ENCODE peak calls at places on chromosome 5, in six cellular contexts. Q is NCI-H1417, U is HT-29, N is A549, S is left lung, P is SHP77 treated with DMSO at 0.1 percent for 48 hours. G is an unnamed sample.

GRCh38 chr5:140855772-140856674 is at the start of gene PCDHA10:
- DNase-seq in N (peak; percentile 18), P (peak; percentile 16), U (peak; percentile 43), S (no peak), Q (no peak), G (no peak)

GRCh38 chr5:178331491-178331981 is 98.9 kb upstream of the PHYKPL start:
- DNase-seq in P (no peak), Q (no peak), S (no peak), N (no peak), U (peak; percentile 10), G (no peak)

GRCh38 chr5:144596517-144596916 is 425.8 kb downstream of the KCTD16 start:
- DNase-seq in N (no peak), Q (no peak), S (no peak), P (no peak), U (no peak), G (no peak)

GRCh38 chr5:148666353-148666752 is 12.0 kb upstream of the HTR4 start:
- DNase-seq in P (no peak), U (no peak), N (no peak), S (no peak), Q (no peak), G (no peak)

GRCh38 chr5:143721960-143722359 is 90.0 kb upstream of the HMHB1 start:
- DNase-seq in S (no peak), N (no peak), P (peak; percentile 60), Q (no peak), U (no peak), G (no peak)

GRCh38 chr5:174706997-174707548 is 17.3 kb upstream of the MSX2 start:
- DNase-seq in N (no peak), P (no peak), Q (no peak), U (no peak), S (no peak), G (no peak)

GRCh38 chr5:150302301-150303069 is at the start of gene ARSI:
- DNase-seq in N (peak; percentile 62), S (peak; percentile 59), U (no peak), P (no peak), Q (no peak), G (peak; percentile 52)

GRCh38 chr5:119926301-119926700 is 296.9 kb downstream of the FAM170A start:
- DNase-seq in S (no peak), P (no peak), N (no peak), Q (no peak), U (no peak), G (no peak)

GRCh38 chr5:144944936-144945335 is 774.3 kb downstream of the KCTD16 start:
- DNase-seq in N (no peak), P (no peak), Q (no peak), S (no peak), U (no peak), G (no peak)

GRCh38 chr5:175718401-175719108 is 60.7 kb downstream of the HRH2 start:
- DNase-seq in P (no peak), U (peak; percentile 49), S (no peak), Q (peak; percentile 5), N (peak; percentile 42), G (peak; percentile 56)

GRCh38 chr5:157540707-157541451 is 34.7 kb downstream of the ADAM19 start:
- DNase-seq in U (no peak), Q (no peak), P (no peak), S (peak; percentile 49), N (no peak), G (no peak)

GRCh38 chr5:151123897-151124751 is 33.5 kb downstream of the ANXA6 start:
- DNase-seq in U (peak; percentile 54), P (no peak), S (no peak), Q (peak; percentile 30), N (peak; percentile 13), G (peak; percentile 83)

GRCh38 chr5:75235711-75236110 is 967 bp downstream of the ANKRD31 start:
- DNase-seq in N (no peak), P (peak; percentile 8), Q (no peak), S (no peak), U (no peak), G (no peak)

GRCh38 chr5:16815432-16815831 is 120.7 kb downstream of the MYO10 start:
- DNase-seq in Q (no peak), N (peak; percentile 35), P (no peak), S (no peak), U (no peak), G (peak; percentile 17)

GRCh38 chr5:42992035-42992570 is 48.0 kb downstream of the ANXA2R start:
- DNase-seq in N (peak; percentile 87), Q (peak; percentile 89), S (peak; percentile 88), U (peak; percentile 98), P (peak; percentile 96), G (peak; percentile 71)

GRCh38 chr5:5298068-5298633 is 124.3 kb upstream of the ICE1 start:
- DNase-seq in S (no peak), N (no peak), Q (no peak), U (no peak), P (peak; percentile 14), G (no peak)